ENCODE peak calls at places on chromosomes 16 and 17, in eight cellular contexts. Q, Z, U, Y, J, M, P and L are unnamed samples. For H3K27me3, the result is how much of the 10 kb centered on the place peaks cover.

GRCh38 chr16:87465306-87465705 is 27.5 kb downstream of the ZCCHC14 start:
- DNase-seq in P (peak), M (no peak), Z (peak), Q (peak), Y (peak), J (no peak), U (peak), L (peak)

GRCh38 chr16:4293822-4294457 is 21.1 kb upstream of the TFAP4 start:
- DNase-seq in Y (no peak), Z (peak), P (peak), U (peak), Q (peak), M (no peak), J (peak), L (peak)

GRCh38 chr16:9808210-9808609 is 374.0 kb downstream of the GRIN2A start:
- DNase-seq in P (no peak), Y (no peak), M (no peak), Z (no peak), U (no peak), J (no peak), Q (no peak), L (no peak)

GRCh38 chr16:78390070-78390469 is 290.6 kb downstream of the WWOX start:
- DNase-seq in Y (no peak), J (no peak), U (no peak), Q (no peak), M (no peak), Z (no peak), P (peak), L (no peak)

GRCh38 chr16:58409316-58409973 is 17.2 kb downstream of the GINS3 start:
- DNase-seq in Q (peak), J (no peak), Y (peak), Z (peak), P (peak), U (no peak), M (no peak), L (peak)

GRCh38 chr16:50269769-50270509 is 3.6 kb downstream of the ADCY7 start:
- DNase-seq in J (no peak), Y (no peak), U (no peak), M (no peak), Z (no peak), Q (no peak), P (no peak), L (no peak)

GRCh38 chr16:85168732-85169256 is 56.5 kb upstream of the CIBAR2 start:
- DNase-seq in J (peak), P (peak), Y (peak), M (no peak), Z (no peak), Q (peak), U (no peak), L (no peak)

GRCh38 chr16:68786685-68787418 is 49.8 kb downstream of the CDH1 start:
- DNase-seq in M (no peak), Q (no peak), Z (peak), U (no peak), P (no peak), Y (no peak), J (no peak), L (peak)

GRCh38 chr16:75420987-75421819 is 12.1 kb downstream of the CFDP1 start:
- DNase-seq in Q (peak), J (peak), U (peak), Z (peak), Y (peak), P (no peak), M (peak), L (peak)

GRCh38 chr17:14428640-14429029 is 127.8 kb downstream of the HS3ST3B1 start:
- DNase-seq in J (no peak), Z (no peak), Q (no peak), Y (no peak), M (peak), P (no peak), U (no peak), L (no peak)

GRCh38 chr17:43905985-43906852 is 1.1 kb downstream of the MPP2 start:
- DNase-seq in M (no peak), Q (peak), U (peak), P (peak), J (peak), Y (peak), Z (no peak), L (peak)

GRCh38 chr17:79721993-79722671 is 8.6 kb upstream of the ENPP7 start:
- DNase-seq in Z (no peak), Q (no peak), M (no peak), Y (no peak), P (no peak), J (peak), U (no peak), L (peak)
- TF ChIP-seq CTCF in Z (no peak), Q (no peak), M (no peak), Y (no peak), P (no peak), J (peak), U (no peak), L (peak)

DNA sequence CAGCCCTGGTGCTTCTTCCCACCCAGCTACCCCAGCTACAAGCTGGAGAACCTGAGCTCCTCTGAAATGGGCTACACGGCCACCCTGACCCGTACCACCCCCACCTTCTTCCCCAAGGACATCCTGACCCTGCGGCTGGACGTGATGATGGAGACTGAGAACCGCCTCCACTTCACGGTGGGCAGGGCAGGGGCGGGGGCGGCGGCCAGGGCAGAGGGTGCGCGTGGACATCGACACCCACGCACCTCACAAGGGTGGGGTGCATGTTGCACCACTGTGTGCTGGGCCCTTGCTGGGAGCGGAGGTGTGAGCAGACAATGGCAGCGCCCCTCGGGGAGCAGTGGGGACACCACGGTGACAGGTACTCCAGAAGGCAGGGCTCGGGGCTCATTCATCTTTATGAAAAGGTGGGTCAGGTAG is 3.6 kb downstream of the GAA start:
- DNase-seq in U (peak), Z (no peak), J (no peak), P (no peak), Y (no peak), Q (no peak), M (no peak), L (no peak)
- H3K27me3 ChIP-seq in U (under half), Z (under half), J (under half), P (under half), Y (under half), Q (under half), M (under half), L (under half)

GRCh38 chr16:51524555-51525373 is 373.7 kb upstream of the SALL1 start:
- DNase-seq in P (no peak), Y (no peak), J (no peak), Q (no peak), M (no peak), Z (peak), U (no peak), L (peak)
- TF ChIP-seq CTCF in P (no peak), Y (no peak), J (no peak), Q (no peak), M (no peak), Z (peak), U (no peak), L (peak)

GRCh38 chr16:83929811-83930555 is 23.1 kb upstream of the OSGIN1 start:
- DNase-seq in P (no peak), U (no peak), M (no peak), Q (no peak), Y (no peak), Z (no peak), J (no peak), L (no peak)
- H3K27me3 ChIP-seq in P (under half), U (under half), M (under half), Q (under half), Y (under half), Z (under half), J (under half), L (under half)

GRCh38 chr16:12332553-12332952 is 356.0 kb downstream of the SNX29 start:
- DNase-seq in P (no peak), J (no peak), Y (no peak), Q (no peak), M (no peak), Z (no peak), U (no peak), L (no peak)

GRCh38 chr16:12329246-12329995 is 352.9 kb downstream of the SNX29 start:
- DNase-seq in J (no peak), Q (no peak), U (no peak), Y (no peak), Z (no peak), M (no peak), P (no peak), L (no peak)

GRCh38 chr16:12330977-12331376 is 354.4 kb downstream of the SNX29 start:
- DNase-seq in Q (no peak), Y (no peak), U (no peak), Z (no peak), P (no peak), J (no peak), M (no peak), L (no peak)

GRCh38 chr16:12327971-12328726 is 351.6 kb downstream of the SNX29 start:
- DNase-seq in J (no peak), P (no peak), Z (no peak), U (no peak), Q (no peak), M (no peak), Y (no peak), L (no peak)

DNA sequence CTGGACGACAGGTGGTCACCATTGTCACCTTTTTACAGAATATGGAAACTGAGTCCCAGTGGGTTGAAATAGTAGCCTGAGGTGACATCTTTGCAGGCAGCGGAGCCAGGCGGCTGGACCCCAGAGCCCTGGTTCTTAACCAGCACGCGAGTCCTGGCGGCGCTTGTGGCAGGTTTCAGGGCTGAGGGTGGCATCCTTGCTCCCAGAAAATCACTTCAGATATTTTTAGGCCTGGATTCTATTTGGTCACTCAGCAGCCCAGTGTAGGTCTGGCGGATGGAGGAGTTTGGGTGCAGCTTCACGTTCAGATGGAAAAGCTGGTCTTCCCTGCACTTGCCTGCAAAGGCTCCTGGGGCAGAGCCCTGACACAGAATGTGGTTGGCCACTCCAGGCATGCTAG is 354.0 kb downstream of the SNX29 start:
- DNase-seq in P (no peak), J (no peak), M (no peak), U (no peak), Z (no peak), Y (no peak), Q (no peak), L (no peak)
- TF ChIP-seq CTCF in P (no peak), J (no peak), M (no peak), U (no peak), Z (no peak), Y (no peak), Q (no peak), L (no peak)

GRCh38 chr17:48519427-48519826 is 11.4 kb downstream of the HOXB1 start:
- DNase-seq in U (no peak), J (no peak), Q (no peak), P (no peak), Y (no peak), M (no peak), Z (no peak), L (no peak)

GRCh38 chr17:48522990-48523389 is 7.8 kb downstream of the HOXB1 start:
- DNase-seq in U (no peak), P (no peak), J (no peak), Q (no peak), M (no peak), Z (no peak), Y (no peak), L (no peak)

GRCh38 chr17:48517478-48517877 is 13.3 kb downstream of the HOXB1 start:
- DNase-seq in U (no peak), P (no peak), M (no peak), Z (no peak), J (no peak), Y (no peak), Q (no peak), L (no peak)

GRCh38 chr17:48520631-48521045 is 10.2 kb downstream of the HOXB1 start:
- DNase-seq in Z (no peak), M (no peak), J (peak), P (no peak), U (no peak), Q (no peak), Y (no peak), L (no peak)

DNA sequence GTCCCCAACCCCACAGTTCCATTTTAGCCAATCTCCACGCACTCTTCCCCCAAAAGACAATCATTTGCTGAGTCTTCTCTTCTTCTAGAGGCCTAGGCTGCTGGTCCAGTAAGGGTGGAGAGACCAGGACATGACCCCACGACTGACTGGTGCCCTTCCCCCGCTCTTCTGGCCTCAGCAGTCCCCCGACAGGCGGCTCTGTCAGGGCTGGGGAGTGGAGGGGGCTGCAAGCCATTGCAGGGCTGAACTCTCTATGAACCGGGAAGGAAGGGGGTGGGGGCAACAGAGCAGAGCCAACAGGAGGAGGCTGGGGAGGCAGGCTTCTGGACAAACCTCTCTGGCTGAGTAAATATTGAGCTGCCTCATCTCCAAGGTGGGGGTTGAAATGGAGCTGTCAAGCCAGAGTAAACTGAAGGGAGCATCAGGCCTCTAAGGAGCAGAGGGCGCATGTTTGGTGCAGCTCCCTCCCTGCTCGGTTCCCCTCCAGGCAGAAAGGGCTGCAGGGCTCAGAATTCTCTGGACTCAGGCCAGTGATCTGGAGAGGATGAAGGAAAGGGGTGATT is 8.7 kb downstream of the HOXB1 start:
- DNase-seq in Z (no peak), Q (no peak), M (no peak), Y (no peak), J (no peak), P (no peak), U (no peak), L (no peak)
- H3K27me3 ChIP-seq in Z (under half), Q (under half), M (under half), Y (under half), J (half or more), P (under half), U (under half), L (half or more)

DNA sequence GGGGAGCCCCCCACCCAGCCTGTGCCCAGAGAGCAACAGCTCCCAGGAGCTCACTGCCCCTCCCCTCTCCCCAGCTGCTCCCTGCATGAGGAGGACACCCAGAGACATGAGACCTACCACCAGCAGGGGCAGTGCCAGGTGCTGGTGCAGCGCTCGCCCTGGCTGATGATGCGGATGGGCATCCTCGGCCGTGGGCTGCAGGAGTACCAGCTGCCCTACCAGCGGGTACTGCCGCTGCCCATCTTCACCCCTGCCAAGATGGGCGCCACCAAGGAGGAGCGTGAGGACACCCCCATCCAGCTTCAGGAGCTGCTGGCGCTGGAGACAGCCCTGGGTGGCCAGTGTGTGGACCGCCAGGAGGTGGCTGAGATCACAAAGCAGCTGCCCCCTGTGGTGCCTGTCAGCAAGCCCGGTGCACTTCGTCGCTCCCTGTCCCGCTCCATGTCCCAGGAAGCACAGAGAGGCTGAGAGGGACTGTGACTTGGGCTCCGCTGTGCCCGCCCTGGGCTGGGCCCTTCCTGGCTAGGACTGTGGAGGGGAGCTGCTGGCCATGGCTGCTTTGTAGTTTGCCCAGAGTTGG is 583 bp downstream of the TCAP start:
- DNase-seq in J (peak), U (no peak), P (peak), M (no peak), Y (no peak), Q (peak), Z (no peak), L (no peak)
- TF ChIP-seq CTCF in J (peak), U (no peak), P (peak), M (no peak), Y (no peak), Q (no peak), Z (peak), L (peak)